ENCODE peak calls at places on chromosomes 2 and 18, in five cellular contexts. One of them, this sample, is unnamed.

GRCh38 chr2:73998451-73998850 is 13.7 kb downstream of the TET3 start:
- DNase-seq in trophoblast cell: no peak
- DNase-seq in mesenchymal stem cell: no peak
- DNase-seq in neuronal stem cell: no peak
- DNase-seq in H1: no peak
- DNase-seq in this sample: no peak

GRCh38 chr2:26008851-26009566 is 24.9 kb upstream of the RAB10 start:
- DNase-seq in H1: no peak
- DNase-seq in trophoblast cell: peak
- DNase-seq in neuronal stem cell: no peak
- DNase-seq in mesenchymal stem cell: peak
- DNase-seq in this sample: no peak

GRCh38 chr2:27282892-27283291 is 663 bp downstream of the TRIM54 start:
- DNase-seq in mesenchymal stem cell: no peak
- DNase-seq in neuronal stem cell: no peak
- DNase-seq in H1: no peak
- DNase-seq in trophoblast cell: no peak
- DNase-seq in this sample: peak

GRCh38 chr2:16739778-16740581 is 74.3 kb upstream of the CYRIA start:
- DNase-seq in neuronal stem cell: no peak
- DNase-seq in H1: no peak
- DNase-seq in mesenchymal stem cell: no peak
- DNase-seq in trophoblast cell: no peak
- DNase-seq in this sample: no peak

GRCh38 chr2:21422050-21422449 is 298.3 kb downstream of the TDRD15 start:
- DNase-seq in mesenchymal stem cell: peak
- DNase-seq in neuronal stem cell: peak
- DNase-seq in H1: peak
- DNase-seq in trophoblast cell: no peak
- DNase-seq in this sample: peak

GRCh38 chr2:113720167-113720566 is 36.3 kb downstream of the SLC35F5 start:
- DNase-seq in mesenchymal stem cell: peak
- DNase-seq in trophoblast cell: no peak
- DNase-seq in H1: no peak
- DNase-seq in neuronal stem cell: no peak
- DNase-seq in this sample: no peak

GRCh38 chr2:225009768-225010167 is 32.5 kb downstream of the DOCK10 start:
- DNase-seq in H1: no peak
- DNase-seq in neuronal stem cell: no peak
- DNase-seq in mesenchymal stem cell: no peak
- DNase-seq in trophoblast cell: no peak
- DNase-seq in this sample: no peak

GRCh38 chr2:237600205-237600846 is 9.8 kb upstream of the RAB17 start:
- DNase-seq in neuronal stem cell: no peak
- DNase-seq in trophoblast cell: no peak
- DNase-seq in mesenchymal stem cell: no peak
- DNase-seq in H1: no peak
- DNase-seq in this sample: peak

GRCh38 chr2:42980764-42981416 is 188.5 kb upstream of the HAAO start:
- DNase-seq in H1: no peak
- DNase-seq in neuronal stem cell: no peak
- DNase-seq in mesenchymal stem cell: no peak
- DNase-seq in trophoblast cell: no peak
- DNase-seq in this sample: no peak

GRCh38 chr2:43276517-43276931 is 50.1 kb upstream of the ZFP36L2 start:
- DNase-seq in H1: no peak
- DNase-seq in neuronal stem cell: no peak
- DNase-seq in mesenchymal stem cell: peak
- DNase-seq in trophoblast cell: no peak
- DNase-seq in this sample: no peak

GRCh38 chr2:15939556-15939853 is 845 bp upstream of the MYCN start:
- DNase-seq in H1: no peak
- DNase-seq in mesenchymal stem cell: no peak
- DNase-seq in trophoblast cell: peak
- DNase-seq in neuronal stem cell: no peak
- DNase-seq in this sample: peak

GRCh38 chr18:48841381-48842258 is 109.1 kb downstream of the SMAD7 start:
- DNase-seq in mesenchymal stem cell: peak
- DNase-seq in trophoblast cell: peak
- DNase-seq in neuronal stem cell: no peak
- DNase-seq in H1: no peak
- DNase-seq in this sample: no peak

GRCh38 chr2:177852389-177852788 is 220.2 kb downstream of the PDE11A start:
- DNase-seq in H1: no peak
- DNase-seq in mesenchymal stem cell: no peak
- DNase-seq in neuronal stem cell: peak
- DNase-seq in trophoblast cell: no peak
- DNase-seq in this sample: no peak

GRCh38 chr2:171159326-171160118 is 1.2 kb downstream of the TLK1 start:
- DNase-seq in neuronal stem cell: peak
- DNase-seq in mesenchymal stem cell: peak
- DNase-seq in H1: no peak
- DNase-seq in trophoblast cell: peak
- DNase-seq in this sample: peak

GRCh38 chr2:128736689-128737545 is 418.2 kb upstream of the HS6ST1 start:
- DNase-seq in trophoblast cell: peak
- DNase-seq in neuronal stem cell: peak
- DNase-seq in H1: peak
- DNase-seq in mesenchymal stem cell: peak
- DNase-seq in this sample: peak

GRCh38 chr2:96353606-96354095 is 18.1 kb downstream of the NCAPH start:
- DNase-seq in neuronal stem cell: no peak
- DNase-seq in trophoblast cell: no peak
- DNase-seq in H1: no peak
- DNase-seq in mesenchymal stem cell: peak
- DNase-seq in this sample: no peak

GRCh38 chr2:25566694-25567093 is 106.7 kb downstream of the DTNB start:
- DNase-seq in mesenchymal stem cell: peak
- DNase-seq in trophoblast cell: no peak
- DNase-seq in neuronal stem cell: no peak
- DNase-seq in H1: no peak
- DNase-seq in this sample: no peak

GRCh38 chr2:28821295-28821958 is 10.8 kb downstream of the SPDYA start:
- DNase-seq in trophoblast cell: peak
- DNase-seq in neuronal stem cell: peak
- DNase-seq in H1: peak
- DNase-seq in mesenchymal stem cell: peak
- DNase-seq in this sample: peak

GRCh38 chr2:215747244-215747620 is 266.1 kb downstream of the MREG start:
- DNase-seq in neuronal stem cell: no peak
- DNase-seq in H1: no peak
- DNase-seq in trophoblast cell: no peak
- DNase-seq in mesenchymal stem cell: no peak
- DNase-seq in this sample: no peak

GRCh38 chr2:238236571-238236970 is 3.3 kb downstream of the HES6 start:
- DNase-seq in neuronal stem cell: no peak
- DNase-seq in H1: no peak
- DNase-seq in mesenchymal stem cell: no peak
- DNase-seq in trophoblast cell: no peak
- DNase-seq in this sample: no peak

GRCh38 chr2:173264152-173264551 is 90.5 kb upstream of the CDCA7 start:
- DNase-seq in neuronal stem cell: no peak
- DNase-seq in trophoblast cell: no peak
- DNase-seq in mesenchymal stem cell: no peak
- DNase-seq in H1: no peak
- DNase-seq in this sample: no peak

GRCh38 chr2:63049291-63050185 is 1.1 kb upstream of the OTX1 start:
- DNase-seq in trophoblast cell: no peak
- DNase-seq in neuronal stem cell: peak
- DNase-seq in mesenchymal stem cell: peak
- DNase-seq in H1: no peak
- DNase-seq in this sample: peak

GRCh38 chr18:45519881-45520280 is 95.4 kb upstream of the SLC14A2 start:
- DNase-seq in trophoblast cell: no peak
- DNase-seq in H1: no peak
- DNase-seq in mesenchymal stem cell: no peak
- DNase-seq in neuronal stem cell: no peak
- DNase-seq in this sample: no peak

GRCh38 chr18:45522371-45522770 is 92.9 kb upstream of the SLC14A2 start:
- DNase-seq in neuronal stem cell: no peak
- DNase-seq in mesenchymal stem cell: peak
- DNase-seq in H1: no peak
- DNase-seq in trophoblast cell: peak
- DNase-seq in this sample: no peak

GRCh38 chr18:45521151-45521550 is 94.1 kb upstream of the SLC14A2 start:
- DNase-seq in trophoblast cell: peak
- DNase-seq in mesenchymal stem cell: peak
- DNase-seq in neuronal stem cell: no peak
- DNase-seq in H1: no peak
- DNase-seq in this sample: no peak

GRCh38 chr18:45518770-45519169 is 96.5 kb upstream of the SLC14A2 start:
- DNase-seq in H1: no peak
- DNase-seq in trophoblast cell: no peak
- DNase-seq in neuronal stem cell: no peak
- DNase-seq in mesenchymal stem cell: no peak
- DNase-seq in this sample: no peak

DNA sequence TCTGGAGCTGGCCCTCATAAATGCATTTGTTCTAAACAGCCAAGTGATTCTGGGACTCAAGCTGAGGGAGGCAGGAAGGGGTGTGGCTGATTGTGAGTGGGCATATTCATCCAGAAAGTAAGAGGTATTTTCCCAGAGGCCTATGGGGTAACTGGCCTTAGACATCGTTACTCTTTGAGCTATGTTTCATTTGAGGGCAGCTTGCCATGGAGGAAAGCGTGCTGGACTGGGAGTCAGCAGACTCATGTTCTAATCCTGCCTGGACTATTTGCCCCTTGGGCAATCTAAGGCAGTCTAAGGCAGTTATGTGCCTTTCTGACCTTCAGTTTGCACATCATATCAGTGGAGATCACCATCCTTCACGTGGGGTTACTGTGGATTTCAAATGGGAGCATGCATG is 93.5 kb upstream of the SLC14A2 start:
- DNase-seq in trophoblast cell: no peak
- DNase-seq in H1: no peak
- DNase-seq in neuronal stem cell: no peak
- DNase-seq in mesenchymal stem cell: no peak
- DNase-seq in this sample: no peak
- H3K27ac ChIP-seq in trophoblast cell: peak
- H3K27ac ChIP-seq in H1: no peak
- H3K27ac ChIP-seq in neuronal stem cell: no peak
- H3K27ac ChIP-seq in mesenchymal stem cell: no peak
- H3K27ac ChIP-seq in this sample: no peak

GRCh38 chr18:58862851-58863538 is 1.7 kb upstream of the ZNF532 start:
- DNase-seq in neuronal stem cell: no peak
- DNase-seq in H1: no peak
- DNase-seq in mesenchymal stem cell: peak
- DNase-seq in trophoblast cell: no peak
- DNase-seq in this sample: no peak

GRCh38 chr18:58866261-58867232 is 1.9 kb downstream of the ZNF532 start:
- DNase-seq in mesenchymal stem cell: no peak
- DNase-seq in H1: no peak
- DNase-seq in neuronal stem cell: no peak
- DNase-seq in trophoblast cell: no peak
- DNase-seq in this sample: no peak

GRCh38 chr18:58863539-58864145 is 1.0 kb upstream of the ZNF532 start:
- DNase-seq in mesenchymal stem cell: peak
- DNase-seq in trophoblast cell: peak
- DNase-seq in H1: no peak
- DNase-seq in neuronal stem cell: peak
- DNase-seq in this sample: no peak

GRCh38 chr18:58865714-58866113 is 1.0 kb downstream of the ZNF532 start:
- DNase-seq in trophoblast cell: no peak
- DNase-seq in H1: no peak
- DNase-seq in mesenchymal stem cell: no peak
- DNase-seq in neuronal stem cell: no peak
- DNase-seq in this sample: no peak

GRCh38 chr18:58865009-58865345 is 300 bp downstream of the ZNF532 start:
- DNase-seq in trophoblast cell: no peak
- DNase-seq in H1: no peak
- DNase-seq in neuronal stem cell: no peak
- DNase-seq in mesenchymal stem cell: no peak
- DNase-seq in this sample: no peak
- H2BK12ac ChIP-seq in trophoblast cell: peak
- H2BK12ac ChIP-seq in H1: peak
- H2BK12ac ChIP-seq in neuronal stem cell: no peak
- H2BK12ac ChIP-seq in mesenchymal stem cell: no peak
- H2BK12ac ChIP-seq in this sample: peak

DNA sequence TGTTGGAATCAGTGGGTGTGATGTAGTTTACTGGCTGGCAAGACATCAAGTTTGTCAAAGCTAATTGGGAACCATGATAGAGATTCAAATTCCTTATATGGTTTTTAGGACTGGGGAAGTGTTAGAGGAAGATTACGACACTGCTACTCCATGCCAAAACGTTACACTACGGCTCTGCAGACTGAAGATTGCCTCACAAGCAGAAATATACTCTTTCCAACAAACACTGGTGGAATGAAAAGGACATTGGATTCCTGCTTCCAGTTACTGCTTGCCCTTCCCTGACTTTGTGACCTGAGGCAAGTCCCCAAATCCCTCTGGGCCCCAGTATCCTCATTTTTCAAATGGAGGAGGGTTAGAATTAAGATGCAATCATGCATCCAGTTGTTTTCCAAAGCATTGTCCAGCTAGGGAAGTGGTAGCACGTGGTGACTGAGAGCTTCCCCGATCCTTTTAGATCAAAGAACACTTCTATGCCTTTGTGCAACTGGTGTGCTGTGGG is 147.5 kb downstream of the CDC42EP3 start:
- DNase-seq in H1: no peak
- DNase-seq in neuronal stem cell: no peak
- DNase-seq in mesenchymal stem cell: peak
- DNase-seq in trophoblast cell: no peak
- DNase-seq in this sample: no peak
- H2BK120ac ChIP-seq in H1: no peak
- H2BK120ac ChIP-seq in neuronal stem cell: no peak
- H2BK120ac ChIP-seq in mesenchymal stem cell: no peak
- H2BK120ac ChIP-seq in trophoblast cell: no peak
- H2BK120ac ChIP-seq in this sample: no peak

DNA sequence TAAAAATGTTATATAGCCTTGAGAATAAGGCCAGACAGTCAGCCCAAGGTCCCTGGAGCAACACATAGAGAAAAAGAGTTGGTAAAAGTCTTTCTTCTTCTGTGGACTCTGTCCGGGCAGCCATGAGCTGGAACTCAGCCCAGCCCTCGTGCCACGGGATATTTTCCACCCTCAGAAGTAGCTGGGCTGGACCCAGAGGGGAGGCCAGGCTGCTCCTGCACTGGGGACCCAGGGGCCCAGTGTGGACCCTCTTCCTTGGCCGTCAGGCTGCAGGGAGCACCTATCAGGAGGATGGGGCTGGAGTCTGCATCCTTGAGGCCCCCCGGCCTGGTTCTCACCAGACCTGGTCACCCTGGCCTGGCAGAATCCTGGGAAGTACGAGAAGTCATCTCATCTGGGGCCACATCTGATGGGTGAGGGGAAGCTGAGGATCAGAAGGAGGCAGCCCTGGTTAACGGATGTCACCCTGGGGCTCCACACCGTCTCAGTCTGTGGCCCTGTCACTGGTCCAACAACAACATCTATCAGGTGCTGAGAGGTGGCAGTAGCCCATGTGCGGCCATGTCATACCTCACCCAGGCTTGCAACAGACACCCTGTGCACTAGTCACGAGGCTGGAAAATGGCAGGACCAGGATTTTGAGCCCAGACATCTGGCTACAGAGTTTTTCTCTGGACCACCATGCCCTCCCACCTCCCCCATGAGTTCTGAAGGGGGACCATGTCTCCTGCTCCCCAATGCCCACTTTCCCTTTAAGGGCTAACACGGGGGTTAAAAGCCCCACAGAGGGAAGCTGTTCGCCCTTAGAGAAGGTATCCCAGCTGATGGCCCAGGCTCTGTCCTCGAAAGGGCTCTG is 33.0 kb downstream of the SDC1 start:
- DNase-seq in trophoblast cell: no peak
- DNase-seq in mesenchymal stem cell: no peak
- DNase-seq in neuronal stem cell: no peak
- DNase-seq in H1: no peak
- DNase-seq in this sample: no peak
- H3K27ac ChIP-seq in trophoblast cell: no peak
- H3K27ac ChIP-seq in mesenchymal stem cell: no peak
- H3K27ac ChIP-seq in neuronal stem cell: no peak
- H3K27ac ChIP-seq in H1: no peak
- H3K27ac ChIP-seq in this sample: no peak

This sample was measured in H9.